ENCODE peak calls at places on chromosomes 11 and 22, in nine cellular contexts. F, B, C, W, Y, Q, R, I and O are unnamed samples.

GRCh38 chr22:45069925-45070324 is 60.1 kb upstream of the PHF21B start:
- DNase-seq in C (no peak), I (no peak), R (no peak), W (no peak), B (no peak), Q (peak), Y (no peak), F (no peak), O (no peak)

GRCh38 chr11:131037873-131038272 is 121.6 kb upstream of the SNX19 start:
- DNase-seq in W (no peak), R (peak), Q (peak), I (no peak), Y (peak), B (no peak), C (no peak), F (no peak), O (no peak)

GRCh38 chr11:45253640-45254039 is 32.5 kb downstream of the SYT13 start:
- DNase-seq in R (no peak), F (no peak), Q (no peak), C (no peak), Y (no peak), I (no peak), W (no peak), B (no peak), O (no peak)

GRCh38 chr11:22879615-22880014 is 19.3 kb upstream of the CCDC179 start:
- DNase-seq in F (peak), R (no peak), B (no peak), Q (peak), C (no peak), W (peak), I (no peak), Y (no peak), O (no peak)

GRCh38 chr11:60864856-60865513 is 2.4 kb upstream of the ZP1 start:
- DNase-seq in F (no peak), C (no peak), W (no peak), I (no peak), R (no peak), Y (no peak), Q (no peak), B (no peak), O (no peak)

GRCh38 chr11:35402751-35403454 is 16.5 kb downstream of the SLC1A2 start:
- DNase-seq in W (no peak), I (no peak), C (no peak), Q (no peak), F (no peak), Y (no peak), B (no peak), R (no peak), O (no peak)

GRCh38 chr11:15819679-15820286 is 536.6 kb downstream of the SOX6 start:
- DNase-seq in R (peak), Y (peak), I (no peak), W (peak), B (peak), C (peak), Q (peak), F (no peak), O (peak)

GRCh38 chr11:78418584-78419211 is 1.1 kb upstream of the GAB2 start:
- DNase-seq in W (no peak), Y (no peak), R (peak), B (no peak), F (no peak), C (no peak), Q (peak), I (no peak), O (no peak)

GRCh38 chr11:44816761-44817160 is 90.0 kb downstream of the TSPAN18 start:
- DNase-seq in I (no peak), W (no peak), C (no peak), Q (no peak), B (no peak), Y (no peak), R (no peak), F (no peak), O (no peak)

GRCh38 chr22:45200862-45201511 is 37.3 kb downstream of the NUP50 start:
- DNase-seq in B (peak), R (peak), W (peak), F (no peak), Q (peak), I (peak), C (no peak), Y (no peak), O (no peak)

GRCh38 chr22:49229483-49230193 is 598.0 kb downstream of the BRD1 start:
- DNase-seq in W (no peak), B (no peak), Y (peak), Q (no peak), R (no peak), F (no peak), I (no peak), C (no peak), O (peak)

GRCh38 chr11:91972665-91973266 is 251.9 kb upstream of the FAT3 start:
- DNase-seq in B (peak), Q (peak), C (no peak), F (no peak), W (no peak), R (no peak), I (no peak), Y (no peak), O (peak)

GRCh38 chr11:129018991-129019390 is 76.3 kb upstream of the TP53AIP1 start:
- DNase-seq in I (no peak), Q (no peak), W (no peak), F (no peak), Y (no peak), B (no peak), R (no peak), C (no peak), O (no peak)

GRCh38 chr11:18005376-18006129 is 7.3 kb downstream of the SERGEF start:
- DNase-seq in F (no peak), B (no peak), W (no peak), C (no peak), I (no peak), Y (no peak), Q (peak), R (no peak), O (no peak)

GRCh38 chr11:102138677-102139076 is 28.4 kb downstream of the YAP1 start:
- DNase-seq in B (peak), R (peak), F (no peak), Y (no peak), C (no peak), W (peak), Q (peak), I (no peak), O (no peak)

GRCh38 chr11:110044226-110044968 is 48.8 kb upstream of the ZC3H12C start:
- DNase-seq in C (no peak), I (no peak), B (no peak), Q (no peak), F (no peak), Y (no peak), W (no peak), R (no peak), O (no peak)

GRCh38 chr11:20158597-20159257 is 1.5 kb downstream of the DBX1 start:
- DNase-seq in R (peak), B (peak), I (no peak), Y (no peak), F (no peak), Q (peak), C (peak), W (peak), O (peak)

GRCh38 chr22:36331912-36332622 is 55.7 kb downstream of the MYH9 start:
- DNase-seq in B (no peak), C (peak), I (no peak), W (peak), R (peak), Q (peak), F (peak), Y (no peak), O (no peak)

GRCh38 chr22:43205748-43206514 is 19.0 kb upstream of the TTLL12 start:
- DNase-seq in C (no peak), Y (no peak), I (no peak), Q (no peak), B (no peak), R (no peak), F (no peak), W (no peak), O (no peak)

GRCh38 chr11:89443366-89444303 is 47.5 kb downstream of the NOX4 start:
- DNase-seq in Q (no peak), B (no peak), R (no peak), C (no peak), W (no peak), F (no peak), I (no peak), Y (no peak), O (no peak)

GRCh38 chr11:21472256-21472655 is 720.6 kb upstream of the ANO5 start:
- DNase-seq in R (no peak), F (no peak), Y (no peak), Q (no peak), W (no peak), B (no peak), C (no peak), I (no peak), O (no peak)

GRCh38 chr22:38706101-38706884 is 549 bp downstream of the GTPBP1 start:
- DNase-seq in Y (no peak), C (peak), W (peak), B (no peak), F (no peak), Q (peak), I (no peak), R (peak), O (peak)

GRCh38 chr11:102421262-102421661 is 31.3 kb downstream of the TMEM123 start:
- DNase-seq in Q (no peak), I (no peak), F (no peak), B (no peak), W (no peak), Y (peak), R (no peak), C (no peak), O (no peak)

GRCh38 chr11:128551641-128552335 is 35.6 kb downstream of the ETS1 start:
- DNase-seq in F (no peak), C (no peak), Y (no peak), I (no peak), Q (no peak), W (no peak), B (no peak), R (peak), O (no peak)

GRCh38 chr11:126336646-126337045 is 18.8 kb upstream of the ST3GAL4 start:
- DNase-seq in R (no peak), I (no peak), F (no peak), Y (no peak), C (no peak), W (no peak), Q (no peak), B (no peak), O (no peak)

GRCh38 chr22:27834364-27835185 is 33.0 kb upstream of the MN1 start:
- DNase-seq in W (no peak), I (no peak), B (no peak), Y (no peak), R (no peak), F (no peak), C (no peak), Q (no peak), O (no peak)

GRCh38 chr11:63944987-63945386 is 6.2 kb downstream of the NAA40 start:
- DNase-seq in I (no peak), B (no peak), W (peak), Q (no peak), F (no peak), Y (no peak), C (no peak), R (peak), O (peak)

GRCh38 chr11:44110231-44110679 is 14.8 kb downstream of the EXT2 start:
- DNase-seq in I (no peak), R (peak), W (peak), Y (peak), C (no peak), F (no peak), B (peak), Q (peak), O (peak)

GRCh38 chr11:93403930-93404329 is 73.4 kb downstream of the DEUP1 start:
- DNase-seq in F (no peak), Q (no peak), I (no peak), B (no peak), W (no peak), C (no peak), R (no peak), Y (no peak), O (no peak)

GRCh38 chr11:100383357-100383865 is 303.7 kb upstream of the ARHGAP42 start:
- DNase-seq in C (no peak), W (no peak), I (no peak), B (no peak), F (no peak), Y (no peak), Q (peak), R (no peak), O (no peak)

GRCh38 chr22:44569516-44569915 is 71.5 kb upstream of the RTL6 start:
- DNase-seq in F (no peak), Q (no peak), R (no peak), Y (no peak), B (no peak), W (no peak), C (no peak), I (no peak), O (peak)

GRCh38 chr11:134742956-134743808 is 331.1 kb upstream of the B3GAT1 start:
- DNase-seq in B (no peak), C (no peak), F (no peak), Q (no peak), I (no peak), Y (no peak), W (no peak), R (no peak), O (no peak)

GRCh38 chr22:32926600-32926999 is 125.1 kb downstream of the TIMP3 start:
- DNase-seq in Q (peak), I (no peak), R (peak), Y (no peak), C (no peak), W (peak), B (no peak), F (no peak), O (no peak)